ENCODE peak calls at places on chromosome 4, in six cellular contexts. Y is lower lobe of right lung, N is PC-9, O is tibial artery, V is HFFc6, Q is GM12865. C is an unnamed sample.

GRCh38 chr4:38503689-38504395 is 160.2 kb upstream of the KLF3 start:
- DNase-seq in Y (no peak), N (no peak), O (no peak), V (no peak), Q (peak; percentile 87), C (no peak)

GRCh38 chr4:52560844-52561280 is 98.2 kb downstream of the USP46 start:
- DNase-seq in Y (no peak), N (no peak), O (no peak), V (peak; percentile 91), Q (no peak), C (no peak)

GRCh38 chr4:94455081-94455480 is 3.3 kb downstream of the PDLIM5 start:
- DNase-seq in Y (peak; percentile 48), N (no peak), O (peak; percentile 82), V (peak; percentile 75), Q (no peak), C (peak; percentile 23)

GRCh38 chr4:80989921-80990544 is 40.5 kb upstream of the BMP3 start:
- DNase-seq in Y (no peak), N (peak; percentile 7), O (no peak), V (peak; percentile 78), Q (peak; percentile 72), C (peak; percentile 16)

GRCh38 chr4:98242538-98242937 is 18.6 kb upstream of the RAP1GDS1 start:
- DNase-seq in Y (no peak), N (no peak), O (no peak), V (no peak), Q (no peak), C (no peak)

GRCh38 chr4:48127882-48128394 is 6.1 kb downstream of the TXK start:
- DNase-seq in Y (peak; percentile 61), N (peak; percentile 84), O (peak; percentile 45), V (peak; percentile 98), Q (peak; percentile 88), C (peak; percentile 98)

GRCh38 chr4:128810331-128810870 is 901 bp downstream of the JADE1 start:
- DNase-seq in Y (peak; percentile 55), N (peak; percentile 14), O (peak; percentile 46), V (no peak), Q (peak; percentile 77), C (no peak)

GRCh38 chr4:141350122-141350904 is 129.6 kb downstream of the ZNF330 start:
- DNase-seq in Y (no peak), N (no peak), O (no peak), V (peak; percentile 84), Q (no peak), C (no peak)

GRCh38 chr4:183097251-183098079 is 1.6 kb upstream of the WWC2 start:
- DNase-seq in Y (peak; percentile 52), N (no peak), O (peak; percentile 27), V (no peak), Q (no peak), C (no peak)

GRCh38 chr4:28973591-28974350 is 1746.4 kb upstream of the PCDH7 start:
- DNase-seq in Y (no peak), N (no peak), O (no peak), V (peak; percentile 80), Q (no peak), C (no peak)

GRCh38 chr4:6516762-6517161 is 44.3 kb upstream of the PPP2R2C start:
- DNase-seq in Y (no peak), N (no peak), O (no peak), V (no peak), Q (no peak), C (no peak)

GRCh38 chr4:153138736-153139135 is 65.5 kb upstream of the TRIM2 start:
- DNase-seq in Y (no peak), N (no peak), O (no peak), V (no peak), Q (no peak), C (peak; percentile 85)

GRCh38 chr4:7762376-7763040 is 177.2 kb downstream of the AFAP1 start:
- DNase-seq in Y (peak; percentile 39), N (no peak), O (no peak), V (no peak), Q (no peak), C (no peak)

GRCh38 chr4:73870778-73871177 is 1.6 kb downstream of the CXCL1 start:
- DNase-seq in Y (no peak), N (no peak), O (no peak), V (no peak), Q (no peak), C (peak; percentile 5)

C was measured in MV-4-11.